ENCODE peak calls at places on chromosomes 13 and 19, in seven cellular contexts. C, G, N, K, X, P and T are unnamed samples.

GRCh38 chr19:33864311-33864850 is 67.7 kb downstream of the KCTD15 start:
- DNase-seq in C (no peak), G (no peak), K (no peak), N (no peak), P (no peak), X (no peak), T (no peak)

GRCh38 chr19:3366104-3366760 is at the start of gene NFIC:
- DNase-seq in C (peak; percentile 91), N (peak; percentile 27), X (peak; percentile 85), G (no peak), P (no peak), K (peak; percentile 65), T (peak; percentile 76)

GRCh38 chr13:24228852-24229458 is 68.4 kb downstream of the SPATA13 start:
- DNase-seq in X (no peak), P (no peak), G (no peak), K (no peak), N (peak; percentile 40), C (peak; percentile 61), T (peak; percentile 40)

GRCh38 chr19:2529473-2529918 is 53.6 kb downstream of the GADD45B start:
- DNase-seq in X (peak; percentile 76), P (no peak), G (no peak), C (peak; percentile 97), N (peak; percentile 33), K (no peak), T (peak; percentile 97)

GRCh38 chr13:28739376-28739775 is 20.6 kb upstream of the SLC46A3 start:
- DNase-seq in X (no peak), C (no peak), P (no peak), N (no peak), G (no peak), K (no peak), T (no peak)

GRCh38 chr19:48171584-48172170 is 1.2 kb downstream of the ZSWIM9 start:
- DNase-seq in K (no peak), X (no peak), C (no peak), G (no peak), P (no peak), N (no peak), T (no peak)

GRCh38 chr19:50478901-50479715 is 2.5 kb upstream of the GARIN5A start:
- DNase-seq in G (no peak), P (no peak), C (peak; percentile 56), K (no peak), X (peak; percentile 46), N (peak; percentile 3), T (peak; percentile 32)

GRCh38 chr13:51981355-51981754 is 29.9 kb downstream of the ATP7B start:
- DNase-seq in G (no peak), C (peak; percentile 29), P (no peak), X (no peak), N (no peak), K (no peak), T (no peak)